ENCODE peak calls at places on chromosome 10, in nine cellular contexts. X is colonic mucosa, H is AG04450, J is tibial artery, I is psoas muscle, Q is GM23248, K is IMR-90, Y is lower lobe of right lung, A is heart right ventricle. N is an unnamed sample.

GRCh38 chr10:79298403-79299244 is 48.6 kb upstream of the PPIF start:
- DNase-seq in A (no peak), X (peak; percentile 68), I (peak; percentile 76), Q (peak; percentile 100), K (peak; percentile 99), J (peak; percentile 80), H (peak; percentile 91), Y (no peak), N (peak; percentile 40)

GRCh38 chr10:4008676-4009382 is 223.8 kb upstream of the KLF6 start:
- DNase-seq in J (no peak), Q (peak; percentile 45), X (no peak), H (no peak), K (peak; percentile 65), Y (no peak), A (no peak), I (no peak), N (no peak)

GRCh38 chr10:132815161-132815857 is 29.4 kb upstream of the NKX6-2 start:
- DNase-seq in Q (no peak), I (no peak), A (no peak), K (no peak), Y (no peak), X (no peak), J (no peak), H (no peak), N (no peak)

GRCh38 chr10:98258683-98259454 is 9.1 kb downstream of the LOXL4 start:
- DNase-seq in Y (no peak), I (no peak), J (no peak), X (no peak), Q (peak; percentile 43), H (no peak), K (no peak), A (no peak), N (no peak)

GRCh38 chr10:70658582-70659136 is 13.6 kb upstream of the ADAMTS14 start:
- DNase-seq in Q (no peak), H (no peak), X (no peak), K (no peak), A (no peak), I (no peak), Y (no peak), J (no peak), N (no peak)

GRCh38 chr10:115921795-115922194 is 351.2 kb downstream of the GFRA1 start:
- DNase-seq in H (no peak), J (no peak), K (peak; percentile 19), I (no peak), A (no peak), Y (no peak), Q (peak; percentile 96), X (no peak), N (no peak)

GRCh38 chr10:86286591-86287421 is 79.8 kb downstream of the GRID1 start:
- DNase-seq in J (no peak), K (no peak), H (no peak), A (no peak), Y (no peak), I (no peak), X (peak; percentile 7), Q (no peak), N (no peak)

GRCh38 chr10:22442063-22442462 is 96.8 kb downstream of the SPAG6 start:
- DNase-seq in X (no peak), Q (no peak), Y (no peak), K (no peak), H (no peak), I (no peak), A (no peak), J (no peak), N (no peak)

GRCh38 chr10:10605551-10606081 is 412.1 kb upstream of the CELF2 start:
- DNase-seq in Q (peak; percentile 96), Y (no peak), H (peak; percentile 55), I (peak; percentile 16), K (peak; percentile 86), J (peak; percentile 54), X (peak; percentile 27), A (no peak), N (no peak)

GRCh38 chr10:80186364-80187012 is 18.8 kb downstream of the ANXA11 start:
- DNase-seq in Y (peak; percentile 53), A (peak; percentile 65), J (no peak), X (no peak), K (no peak), Q (peak; percentile 57), I (peak; percentile 54), H (no peak), N (no peak)

GRCh38 chr10:12384906-12385305 is 35.6 kb downstream of the CAMK1D start:
- DNase-seq in J (no peak), Y (no peak), I (no peak), A (no peak), Q (no peak), X (no peak), H (no peak), K (no peak), N (no peak)

GRCh38 chr10:12382157-12382548 is 32.8 kb downstream of the CAMK1D start:
- DNase-seq in H (no peak), Y (no peak), X (no peak), K (no peak), J (no peak), I (no peak), A (no peak), Q (no peak), N (no peak)

GRCh38 chr10:12380999-12381398 is 31.7 kb downstream of the CAMK1D start:
- DNase-seq in A (no peak), Y (no peak), Q (no peak), K (no peak), I (no peak), X (peak; percentile 36), H (no peak), J (no peak), N (no peak)

GRCh38 chr10:12381536-12382156 is 32.3 kb downstream of the CAMK1D start:
- DNase-seq in X (no peak), J (no peak), K (no peak), I (no peak), Y (no peak), H (no peak), A (no peak), Q (no peak), N (no peak)

DNA sequence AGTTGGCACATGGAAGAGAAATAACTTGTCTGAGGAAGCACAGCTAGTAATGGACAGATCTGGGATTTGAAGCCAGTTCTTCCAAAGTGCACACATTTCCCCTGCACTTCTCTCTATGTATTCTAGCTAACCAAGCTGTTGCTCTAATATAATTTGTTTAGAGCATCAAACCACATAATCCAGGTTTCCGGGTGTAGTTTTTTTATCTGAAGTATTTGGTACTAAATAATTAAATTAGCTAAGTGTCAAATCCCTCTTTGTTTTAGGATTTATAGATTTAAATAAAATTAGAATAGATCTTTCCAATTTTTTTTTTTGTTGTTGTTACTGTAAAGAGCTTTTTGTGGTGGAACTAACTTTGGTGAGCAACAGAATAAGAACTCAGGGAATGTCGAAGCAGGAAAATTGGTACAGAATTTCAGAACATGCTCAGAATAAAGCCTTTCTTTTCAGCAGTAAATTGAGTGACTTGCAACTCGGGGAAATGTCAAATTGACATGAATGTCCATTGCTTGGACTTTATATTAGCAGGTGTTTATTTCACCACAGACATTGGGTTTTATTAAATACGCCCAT is 33.7 kb downstream of the CAMK1D start:
- DNase-seq in K (no peak), I (no peak), X (no peak), Y (no peak), A (no peak), J (no peak), H (no peak), Q (no peak), N (no peak)
- H3K27ac ChIP-seq in K (no peak overlapping the region), I (no peak overlapping the region), X (no peak overlapping the region), Y (no peak overlapping the region), A (no peak overlapping the region), J (no peak overlapping the region), H (no peak overlapping the region), Q (no peak overlapping the region), N (no peak overlapping the region)

DNA sequence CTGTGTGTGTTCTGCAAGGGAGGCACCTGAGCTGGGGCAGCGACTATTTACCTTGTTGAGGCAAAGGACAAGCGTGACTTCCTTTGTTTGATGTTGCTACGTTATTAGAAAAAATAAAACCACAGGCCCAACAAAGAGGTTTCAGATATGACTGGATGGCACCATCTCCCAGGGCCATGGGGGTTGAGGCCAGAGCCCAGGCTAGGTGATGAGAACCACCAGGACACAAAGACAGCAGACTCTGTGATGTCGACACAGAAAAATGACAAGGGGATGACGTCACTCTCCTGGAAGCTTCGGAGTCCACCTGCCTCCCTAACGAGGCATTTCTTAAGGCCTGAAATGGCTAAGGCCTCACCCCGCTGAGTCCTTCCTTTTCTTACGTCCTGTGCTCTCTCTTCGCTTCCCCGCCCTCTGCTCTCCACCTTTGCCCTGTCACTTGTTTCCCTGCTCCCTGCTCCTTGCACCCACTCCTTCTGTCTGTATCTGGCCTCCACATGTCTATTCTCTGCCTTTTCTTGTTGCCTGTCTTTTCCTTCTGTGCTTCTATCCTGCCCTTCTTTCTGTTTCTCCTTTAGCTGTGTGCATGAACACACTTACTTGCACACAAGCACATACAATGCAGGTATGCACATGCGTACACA is 82.9 kb upstream of the ADRB1 start:
- DNase-seq in J (no peak), X (peak; percentile 86), A (no peak), Y (peak; percentile 49), K (no peak), H (no peak), Q (peak; percentile 20), I (no peak), N (peak; percentile 72)
- H3K27ac ChIP-seq in J (no peak overlapping the region), X (peak overlapping the region; percentile 94), A (no peak overlapping the region), Y (peak overlapping the region; percentile 74), K (no peak overlapping the region), H (no peak overlapping the region), Q (no peak overlapping the region), I (no peak overlapping the region), N (peak overlapping the region; percentile 71)

GRCh38 chr10:100446130-100446761 is 16.6 kb upstream of the WNT8B start:
- DNase-seq in Q (no peak), A (no peak), H (no peak), Y (no peak), K (no peak), J (no peak), I (no peak), X (no peak), N (no peak)
- H3K27ac ChIP-seq in Q (no peak overlapping the region), A (no peak overlapping the region), H (no peak overlapping the region), Y (no peak overlapping the region), K (no peak overlapping the region), J (no peak overlapping the region), I (no peak overlapping the region), X (no peak overlapping the region), N (no peak overlapping the region)

GRCh38 chr10:99431190-99431549 is 746 bp upstream of the GOT1 start:
- DNase-seq in J (peak; percentile 72), X (peak; percentile 83), H (no peak), A (peak; percentile 76), Y (peak; percentile 82), Q (peak; percentile 76), K (peak; percentile 41), I (peak; percentile 78), N (no peak)

GRCh38 chr10:99433378-99434020 is 3.1 kb upstream of the GOT1 start:
- DNase-seq in H (no peak), X (no peak), K (no peak), A (no peak), J (no peak), Y (no peak), Q (peak; percentile 32), I (no peak), N (no peak)

GRCh38 chr10:99432881-99433280 is 2.5 kb upstream of the GOT1 start:
- DNase-seq in H (no peak), J (no peak), I (no peak), X (no peak), A (no peak), Y (no peak), Q (no peak), K (no peak), N (no peak)

GRCh38 chr10:99430451-99431189 is at the start of gene GOT1:
- DNase-seq in H (peak; percentile 97), K (peak; percentile 99), Q (peak; percentile 99), A (peak; percentile 91), X (peak; percentile 98), I (peak; percentile 92), Y (peak; percentile 96), J (peak; percentile 96), N (peak; percentile 91)

GRCh38 chr10:99432047-99432446 is 1.6 kb upstream of the GOT1 start:
- DNase-seq in X (no peak), H (no peak), A (no peak), Q (no peak), K (no peak), I (no peak), Y (no peak), J (no peak), N (no peak)
- H3K27ac ChIP-seq in X (no peak overlapping the region), H (no peak overlapping the region), A (peak overlapping the region; percentile 97), Q (no peak overlapping the region), K (no peak overlapping the region), I (peak overlapping the region; percentile 85), Y (no peak overlapping the region), J (no peak overlapping the region), N (no peak overlapping the region)